ENCODE peak calls at places on chromosomes 4 and X, in eight cellular contexts. R, Y, P, B, V, C, J and Z are unnamed samples.
A peak's percentile ranks its signal among the peaks of the same experiment; 100 is the strongest.

GRCh38 chrX:107686792-107687191 is 58.5 kb downstream of the PRPS1 start:
- DNase-seq in R (no peak), Y (no peak), P (no peak), B (no peak), V (no peak), C (no peak), J (no peak), Z (peak; percentile 57)

GRCh38 chrX:134619838-134620237 is 38.4 kb downstream of the PLAC1 start:
- DNase-seq in R (no peak), Y (no peak), P (no peak), B (no peak), V (no peak), C (no peak), J (no peak), Z (peak; percentile 2)

GRCh38 chr4:16125571-16126445 is 42.0 kb upstream of the PROM1 start:
- DNase-seq in R (no peak), Y (no peak), P (no peak), B (no peak), V (no peak), C (no peak), J (no peak), Z (no peak)

GRCh38 chrX:103664363-103664762 is 22.1 kb downstream of the MORF4L2 start:
- DNase-seq in R (no peak), Y (no peak), P (no peak), B (no peak), V (peak; percentile 57), C (no peak), J (no peak), Z (no peak)

GRCh38 chrX:16171944-16172343 is 4.7 kb downstream of the MAGEB17 start:
- DNase-seq in R (no peak), Y (no peak), P (no peak), B (no peak), V (no peak), C (no peak), J (no peak), Z (no peak)

GRCh38 chrX:15546745-15547144 is 46.1 kb downstream of the BMX start:
- DNase-seq in R (no peak), Y (no peak), P (no peak), B (no peak), V (no peak), C (no peak), J (no peak), Z (no peak)

GRCh38 chr4:150739591-150739990 is 157.6 kb downstream of the MAB21L2 start:
- DNase-seq in R (no peak), Y (no peak), P (no peak), B (no peak), V (no peak), C (no peak), J (no peak), Z (peak; percentile 52)

GRCh38 chrX:130386408-130386808 is 934 bp upstream of the GPR119 start:
- DNase-seq in R (no peak), Y (no peak), P (no peak), B (no peak), V (no peak), C (peak; percentile 44), J (no peak), Z (no peak)

GRCh38 chr4:180028682-180029081 is 2214.5 kb upstream of the TENM3 start:
- DNase-seq in R (peak; percentile 12), Y (no peak), P (peak; percentile 33), B (peak; percentile 1), V (peak; percentile 65), C (peak; percentile 58), J (peak; percentile 10), Z (no peak)

GRCh38 chr4:24511371-24512063 is 72.8 kb downstream of the DHX15 start:
- DNase-seq in R (no peak), Y (no peak), P (no peak), B (no peak), V (no peak), C (no peak), J (no peak), Z (no peak)

GRCh38 chr4:78749972-78750727 is 26.0 kb upstream of the BMP2K start:
- DNase-seq in R (peak; percentile 97), Y (no peak), P (no peak), B (no peak), V (no peak), C (no peak), J (no peak), Z (peak; percentile 60)

GRCh38 chr4:75985116-75985515 is 5.6 kb downstream of the SDAD1 start:
- DNase-seq in R (no peak), Y (no peak), P (no peak), B (no peak), V (no peak), C (no peak), J (no peak), Z (no peak)

GRCh38 chrX:128807367-128807766 is 715.9 kb downstream of the SMARCA1 start:
- DNase-seq in R (no peak), Y (no peak), P (no peak), B (no peak), V (no peak), C (no peak), J (no peak), Z (no peak)

GRCh38 chr4:74364649-74365491 is at the start of gene EREG:
- DNase-seq in R (no peak), Y (peak; percentile 57), P (peak; percentile 74), B (peak; percentile 23), V (peak; percentile 84), C (no peak), J (no peak), Z (peak; percentile 36)

GRCh38 chrX:1685460-1685859 is 70.6 kb downstream of the ASMT start:
- DNase-seq in R (no peak), Y (no peak), P (no peak), B (no peak), V (no peak), C (no peak), J (no peak), Z (no peak)

GRCh38 chrX:11665144-11666040 is at the start of gene ARHGAP6:
- DNase-seq in R (no peak), Y (no peak), P (no peak), B (peak; percentile 41), V (peak; percentile 55), C (no peak), J (no peak), Z (peak; percentile 6)

GRCh38 chr4:184932343-184932742 is 85.9 kb upstream of the HELT start:
- DNase-seq in R (no peak), Y (no peak), P (no peak), B (peak; percentile 60), V (peak; percentile 32), C (no peak), J (no peak), Z (no peak)

GRCh38 chr4:154877110-154877760 is 96.2 kb downstream of the RBM46 start:
- DNase-seq in R (no peak), Y (no peak), P (peak; percentile 8), B (no peak), V (no peak), C (peak; percentile 4), J (no peak), Z (peak; percentile 6)

GRCh38 chrX:85159644-85160043 is 83.9 kb downstream of the SATL1 start:
- DNase-seq in R (no peak), Y (no peak), P (no peak), B (no peak), V (no peak), C (no peak), J (no peak), Z (no peak)

GRCh38 chr4:88792268-88792781 is 94.7 kb upstream of the NAP1L5 start:
- DNase-seq in R (peak; percentile 16), Y (no peak), P (no peak), B (no peak), V (no peak), C (peak; percentile 9), J (no peak), Z (no peak)

GRCh38 chrX:97984641-97985040 is 1100.9 kb downstream of the RPA4 start:
- DNase-seq in R (no peak), Y (no peak), P (no peak), B (no peak), V (no peak), C (no peak), J (no peak), Z (no peak)

DNA sequence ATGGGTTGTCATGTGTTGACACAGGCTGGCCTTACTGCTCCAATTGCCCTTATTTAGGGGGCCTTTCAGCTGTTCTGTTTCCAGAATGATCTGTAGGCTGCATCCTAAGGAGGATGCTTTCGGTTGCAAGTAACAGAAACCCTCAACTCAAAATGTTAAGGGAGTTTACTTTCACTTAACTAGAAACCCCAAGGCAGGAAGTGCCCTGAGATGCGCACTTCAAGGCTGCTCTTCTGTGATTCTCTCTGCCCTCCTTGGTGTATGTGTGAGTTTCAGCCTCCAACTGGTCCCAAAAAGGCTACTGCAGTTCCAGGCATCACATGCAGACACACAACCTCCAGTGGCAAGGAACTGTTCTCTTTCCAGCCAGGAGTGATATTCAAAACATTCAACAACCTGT is 97.3 kb upstream of the ATP6AP2 start:
- DNase-seq in R (no peak), Y (no peak), P (no peak), B (no peak), V (no peak), C (no peak), J (no peak), Z (no peak)
- H3K27ac ChIP-seq in R (no peak overlapping the region), Y (no peak overlapping the region), P (no peak overlapping the region), B (no peak overlapping the region), V (no peak overlapping the region), C (no peak overlapping the region), J (no peak overlapping the region), Z (no peak overlapping the region)

GRCh38 chr4:1229117-1229849 is 19.6 kb downstream of the CTBP1 start:
- DNase-seq in R (no peak), Y (no peak), P (no peak), B (no peak), V (no peak), C (no peak), J (no peak), Z (no peak)
- H3K9ac ChIP-seq in R (no peak overlapping the region), Y (no peak overlapping the region), P (no peak overlapping the region), B (no peak overlapping the region), V (no peak overlapping the region), C (no peak overlapping the region), J (no peak overlapping the region), Z (no peak overlapping the region)

DNA sequence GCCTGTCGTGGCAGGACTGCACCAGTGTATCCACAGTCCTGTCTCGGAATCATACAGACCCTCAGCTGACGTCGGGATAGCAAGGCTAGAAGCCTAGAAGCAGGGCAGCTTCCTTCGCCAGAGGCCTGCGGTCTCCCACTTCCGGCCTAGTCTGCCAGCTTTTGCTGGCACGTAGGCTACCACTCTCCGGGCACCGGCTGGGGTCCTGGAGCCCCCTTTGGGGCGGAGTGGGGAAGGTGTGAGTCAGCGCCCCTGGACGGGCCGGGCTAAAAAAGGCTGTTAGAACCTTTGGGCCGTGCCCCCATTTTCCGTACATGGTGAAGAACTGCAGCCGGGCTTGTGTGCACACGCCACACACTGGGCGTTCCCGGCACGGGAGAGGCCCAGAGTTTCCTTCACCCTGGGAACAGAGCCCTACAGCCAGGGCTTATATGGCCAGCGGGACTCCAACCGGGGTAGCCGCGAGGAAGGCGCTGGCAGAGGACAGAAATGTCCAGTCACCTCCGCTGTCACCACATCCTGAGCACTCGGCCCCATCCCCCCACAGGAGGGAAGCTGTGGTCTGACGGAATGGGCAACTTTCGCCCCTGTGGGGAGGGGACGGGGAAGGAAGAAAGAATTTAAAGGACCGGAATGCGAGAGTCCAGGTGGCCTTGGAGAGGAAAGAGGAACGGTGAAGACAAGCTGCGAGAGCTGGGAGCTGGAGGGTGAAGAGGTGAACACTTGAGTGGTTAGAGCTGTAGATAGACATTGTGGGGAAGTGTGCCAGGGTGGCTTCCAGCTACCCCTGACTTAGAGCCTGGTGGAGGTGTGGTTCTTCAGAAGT is 4.6 kb downstream of the MAGIX start:
- DNase-seq in R (peak; percentile 51), Y (peak; percentile 60), P (no peak), B (peak; percentile 30), V (peak; percentile 55), C (no peak), J (no peak), Z (peak; percentile 58)
- TF ChIP-seq POLR2AphosphoS5 in R (no peak), Y (peak; percentile 44), P (peak; percentile 35), B (no peak), V (no peak), C (no peak), J (no peak), Z (peak; percentile 10)

GRCh38 chr4:183860726-183861125 is 44.4 kb upstream of the STOX2 start:
- DNase-seq in R (no peak), Y (no peak), P (no peak), B (no peak), V (no peak), C (no peak), J (no peak), Z (no peak)
- H3K27ac ChIP-seq in R (no peak overlapping the region), Y (no peak overlapping the region), P (no peak overlapping the region), B (no peak overlapping the region), V (no peak overlapping the region), C (no peak overlapping the region), J (no peak overlapping the region), Z (no peak overlapping the region)